ENCODE peak calls at places on chromosomes 7 and 10, in seven cellular contexts. W is fibroblast of pulmonary artery; X is testis; T is activated CD8-positive, alpha-beta T cell treated with anti-CD3 and anti-CD28 coated beads for 36 hours; I is vagina; B is GM13976; H is hepatocyte. C is an unnamed sample.

GRCh38 chr7:134813668-134814067 is 34.2 kb downstream of the CALD1 start:
- DNase-seq in I (no peak), W (peak), H (peak), B (no peak), T (no peak), X (no peak), C (no peak)

GRCh38 chr10:58137813-58138212 is 129.9 kb downstream of the IPMK start:
- DNase-seq in B (no peak), H (no peak), I (no peak), X (no peak), T (no peak), W (no peak), C (no peak)

GRCh38 chr7:22147113-22147512 is 201.4 kb upstream of the CDCA7L start:
- DNase-seq in B (peak), T (peak), H (no peak), W (no peak), X (peak), I (no peak), C (no peak)

GRCh38 chr10:24722676-24723385 is 856 bp downstream of the ARHGAP21 start:
- DNase-seq in T (peak), B (peak), X (peak), H (peak), W (peak), I (no peak), C (no peak)

GRCh38 chr10:118911361-118911760 is 118.2 kb upstream of the NANOS1 start:
- DNase-seq in T (no peak), H (no peak), I (no peak), X (peak), W (peak), B (no peak), C (no peak)

GRCh38 chr10:102421645-102422585 is 1.3 kb downstream of the FBXL15 start:
- DNase-seq in I (no peak), X (peak), H (peak), W (no peak), T (peak), B (no peak), C (no peak)

GRCh38 chr7:113444281-113444680 is 325.9 kb upstream of the SMIM30 start:
- DNase-seq in W (no peak), T (no peak), X (no peak), B (no peak), H (no peak), I (no peak), C (no peak)

GRCh38 chr7:131076032-131076431 is 251.6 kb upstream of the MKLN1 start:
- DNase-seq in H (no peak), W (peak), T (no peak), X (no peak), B (no peak), I (no peak), C (no peak)

GRCh38 chr7:142194201-142194600 is 63.7 kb downstream of the PRSS58 start:
- DNase-seq in T (no peak), X (no peak), B (no peak), I (no peak), H (no peak), W (no peak), C (no peak)

GRCh38 chr7:75055830-75056431 is 17.7 kb downstream of the RCC1L start:
- DNase-seq in X (peak), T (no peak), B (no peak), W (peak), I (no peak), H (no peak), C (no peak)

GRCh38 chr7:100109521-100110163 is 8.2 kb downstream of the AP4M1 start:
- DNase-seq in I (no peak), B (no peak), W (no peak), H (no peak), X (no peak), T (no peak), C (no peak)
- TF ChIP-seq CTCF in I (no peak), B (no peak), W (no peak), H (peak), X (no peak), T (no peak), C (no peak)

DNA sequence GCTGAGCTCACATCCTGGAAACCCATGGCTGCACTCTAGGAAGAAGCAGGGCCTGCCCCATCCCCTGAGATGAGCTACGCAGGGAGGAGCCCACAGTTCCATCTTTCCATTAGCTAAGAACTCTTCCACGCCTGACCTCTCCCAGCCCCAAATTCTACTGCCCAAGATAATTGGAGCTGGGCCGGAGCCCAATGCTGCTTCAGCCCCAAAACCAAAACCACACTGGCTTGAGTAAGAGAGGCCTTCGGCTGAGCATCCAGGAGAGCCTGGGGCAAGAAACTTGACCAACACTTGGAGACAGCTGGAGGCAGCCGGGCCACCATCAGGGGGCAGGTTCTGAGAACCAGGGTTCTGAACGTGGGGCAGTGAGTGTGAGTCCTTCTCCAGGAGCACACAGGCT is 116.1 kb upstream of the ZMIZ1 start:
- DNase-seq in B (no peak), H (no peak), X (peak), W (peak), I (no peak), T (no peak), C (no peak)
- TF ChIP-seq CTCF in B (no peak), H (no peak), X (no peak), W (peak), I (no peak), T (no peak), C (no peak)

DNA sequence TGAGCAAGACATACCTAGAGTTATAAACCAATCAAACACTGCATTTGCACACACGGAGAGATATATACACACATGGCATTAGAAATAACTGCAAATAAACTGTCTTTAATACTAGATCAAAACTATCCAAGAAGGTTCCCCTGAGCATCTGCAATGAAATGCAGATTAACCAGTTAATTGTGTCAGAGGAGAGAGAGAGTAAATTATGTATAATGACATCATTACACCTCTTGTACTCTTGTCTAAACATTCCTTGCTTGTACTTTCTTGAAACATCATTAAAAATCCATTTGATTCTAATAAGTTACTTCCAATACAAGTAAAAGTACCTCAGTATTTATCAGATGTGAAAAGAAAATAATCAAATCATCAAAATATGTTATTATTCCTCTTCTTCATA is 932 bp downstream of the ANKRD22 start:
- DNase-seq in W (no peak), I (no peak), T (no peak), H (no peak), B (no peak), X (no peak), C (no peak)
- TF ChIP-seq CTCF in W (no peak), I (no peak), T (no peak), H (no peak), B (no peak), X (no peak), C (no peak)

GRCh38 chr10:132339276-132339675 is 7.3 kb downstream of the LRRC27 start:
- DNase-seq in I (no peak), W (no peak), B (no peak), X (no peak), T (no peak), H (no peak), C (no peak)
- TF ChIP-seq CTCF in I (no peak), W (no peak), B (no peak), X (no peak), T (no peak), H (no peak), C (no peak)

DNA sequence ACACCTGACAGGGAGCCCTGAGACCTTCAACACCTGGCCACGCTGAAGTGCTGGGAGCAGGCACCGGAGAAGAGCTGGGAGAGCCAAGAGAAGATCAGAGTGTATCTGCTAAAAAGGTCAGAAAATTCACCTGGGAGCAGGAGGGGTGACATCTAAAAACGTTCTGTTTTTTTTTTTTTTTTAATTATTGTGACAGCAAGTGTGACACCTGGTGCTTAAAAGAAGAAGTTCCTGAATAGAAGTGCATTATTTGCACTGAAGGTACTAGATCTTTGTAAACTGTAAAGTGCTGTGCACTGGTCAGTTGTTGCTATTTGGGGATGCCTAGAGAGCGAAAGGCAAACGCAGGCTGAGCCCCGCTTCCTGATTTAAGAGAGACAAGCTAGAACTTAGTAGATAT is 422.0 kb downstream of the PLXNA4 start:
- DNase-seq in X (no peak), T (no peak), W (no peak), B (no peak), H (no peak), I (no peak), C (no peak)
- TF ChIP-seq CTCF in X (no peak), T (no peak), W (no peak), B (no peak), H (no peak), I (no peak), C (no peak)

DNA sequence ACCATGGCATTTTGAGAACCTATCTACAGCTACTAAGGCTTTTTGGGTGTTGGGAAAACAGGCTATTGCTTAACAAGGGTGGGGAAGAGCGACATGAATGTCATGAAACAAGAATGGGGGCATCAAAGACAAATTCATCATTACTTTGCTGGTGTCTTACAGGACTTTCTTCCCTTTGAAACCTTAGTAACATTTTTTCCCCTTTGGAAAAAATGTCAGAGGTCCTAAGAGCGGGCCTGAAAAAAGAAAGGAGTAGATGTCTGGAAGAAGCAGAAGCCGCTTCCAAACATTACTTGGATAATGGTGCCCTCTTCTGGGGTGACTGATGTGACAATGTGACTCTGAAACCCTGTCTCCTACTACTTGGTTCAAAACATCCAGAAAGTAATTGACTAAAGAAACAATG is 3.8 kb upstream of the DDX50 start:
- DNase-seq in B (peak), H (peak), T (peak), W (peak), I (no peak), X (peak), C (no peak)
- TF ChIP-seq CTCF in B (peak), H (peak), T (peak), W (peak), I (no peak), X (no peak), C (no peak)

GRCh38 chr7:29854257-29854938 is 48.1 kb downstream of the WIPF3 start:
- DNase-seq in I (no peak), H (peak), B (no peak), T (no peak), X (no peak), W (peak), C (no peak)
- TF ChIP-seq CTCF in I (no peak), H (peak), B (no peak), T (no peak), X (no peak), W (peak), C (no peak)

DNA sequence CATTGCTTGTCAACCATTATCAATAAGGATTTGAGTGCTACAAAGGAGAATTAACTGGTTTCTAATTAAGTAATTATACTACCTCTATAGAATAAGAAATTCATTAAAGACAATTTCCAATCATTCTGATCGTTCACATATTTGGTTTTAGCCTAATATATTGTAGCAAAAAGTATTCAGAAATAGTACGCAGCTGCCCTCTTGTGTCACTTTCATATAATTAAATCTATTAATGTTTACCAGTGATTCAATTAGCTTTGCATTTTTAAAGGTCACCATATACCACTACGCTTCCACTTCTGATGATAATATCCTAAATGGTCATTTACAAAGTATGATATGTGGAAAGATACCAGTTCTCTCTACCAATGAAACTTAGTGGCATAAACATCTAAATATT is 128.3 kb downstream of the NEBL start:
- DNase-seq in W (peak), H (peak), X (no peak), I (no peak), B (no peak), T (no peak), C (no peak)
- TF ChIP-seq CTCF in W (no peak), H (peak), X (peak), I (no peak), B (no peak), T (no peak), C (no peak)

GRCh38 chr10:128047337-128047736 is 78.9 kb downstream of the MKI67 start:
- DNase-seq in I (no peak), B (peak), X (peak), W (peak), H (peak), T (peak), C (no peak)
- TF ChIP-seq CTCF in I (no peak), B (no peak), X (no peak), W (no peak), H (no peak), T (no peak), C (no peak)

C was measured in omental fat pad.